ENCODE peak calls at places on chromosome 14, in nine cellular contexts. One of them, this sample, is unnamed.

GRCh38 chr14:34081576-34082136 is 130.8 kb upstream of the EGLN3 start:
- DNase-seq in testis: no peak
- DNase-seq in tibial nerve: no peak
- DNase-seq in A549: peak
- DNase-seq in Peyer's patch: no peak
- DNase-seq in H54: no peak
- DNase-seq in uterus: no peak
- DNase-seq in gastrocnemius medialis: peak
- DNase-seq in esophagus squamous epithelium: no peak
- DNase-seq in this sample: no peak

GRCh38 chr14:43894534-43894933 is 612.5 kb downstream of the FSCB start:
- DNase-seq in A549: peak
- DNase-seq in testis: no peak
- DNase-seq in H54: no peak
- DNase-seq in esophagus squamous epithelium: no peak
- DNase-seq in gastrocnemius medialis: no peak
- DNase-seq in uterus: no peak
- DNase-seq in Peyer's patch: no peak
- DNase-seq in tibial nerve: no peak
- DNase-seq in this sample: peak

GRCh38 chr14:103628684-103629502 is at the start of gene KLC1:
- DNase-seq in testis: peak
- DNase-seq in A549: peak
- DNase-seq in H54: peak
- DNase-seq in uterus: peak
- DNase-seq in esophagus squamous epithelium: no peak
- DNase-seq in Peyer's patch: peak
- DNase-seq in gastrocnemius medialis: peak
- DNase-seq in tibial nerve: peak
- DNase-seq in this sample: peak

GRCh38 chr14:81826080-81826479 is 292.4 kb upstream of the SEL1L start:
- DNase-seq in testis: no peak
- DNase-seq in H54: no peak
- DNase-seq in gastrocnemius medialis: no peak
- DNase-seq in uterus: no peak
- DNase-seq in tibial nerve: no peak
- DNase-seq in A549: no peak
- DNase-seq in Peyer's patch: no peak
- DNase-seq in esophagus squamous epithelium: no peak
- DNase-seq in this sample: no peak

GRCh38 chr14:32197919-32198318 is 3.9 kb upstream of the RNU6-7 start:
- DNase-seq in A549: no peak
- DNase-seq in esophagus squamous epithelium: no peak
- DNase-seq in gastrocnemius medialis: no peak
- DNase-seq in uterus: no peak
- DNase-seq in testis: no peak
- DNase-seq in tibial nerve: no peak
- DNase-seq in H54: no peak
- DNase-seq in Peyer's patch: no peak
- DNase-seq in this sample: no peak

GRCh38 chr14:69711471-69712216 is 55.3 kb upstream of the SRSF5 start:
- DNase-seq in gastrocnemius medialis: peak
- DNase-seq in A549: no peak
- DNase-seq in testis: no peak
- DNase-seq in H54: no peak
- DNase-seq in tibial nerve: no peak
- DNase-seq in uterus: no peak
- DNase-seq in Peyer's patch: no peak
- DNase-seq in esophagus squamous epithelium: no peak
- DNase-seq in this sample: no peak

GRCh38 chr14:78316711-78317110 is 146.5 kb downstream of the NRXN3 start:
- DNase-seq in esophagus squamous epithelium: no peak
- DNase-seq in gastrocnemius medialis: no peak
- DNase-seq in tibial nerve: peak
- DNase-seq in Peyer's patch: no peak
- DNase-seq in H54: no peak
- DNase-seq in uterus: no peak
- DNase-seq in testis: no peak
- DNase-seq in A549: no peak
- DNase-seq in this sample: peak

GRCh38 chr14:22046063-22046462 is 372.4 kb upstream of the OR4E1 start:
- DNase-seq in testis: no peak
- DNase-seq in esophagus squamous epithelium: no peak
- DNase-seq in gastrocnemius medialis: no peak
- DNase-seq in uterus: no peak
- DNase-seq in A549: no peak
- DNase-seq in H54: no peak
- DNase-seq in Peyer's patch: no peak
- DNase-seq in tibial nerve: no peak
- DNase-seq in this sample: no peak

GRCh38 chr14:90599748-90600507 is 203.1 kb downstream of the CALM1 start:
- DNase-seq in Peyer's patch: no peak
- DNase-seq in uterus: no peak
- DNase-seq in tibial nerve: no peak
- DNase-seq in testis: peak
- DNase-seq in A549: peak
- DNase-seq in H54: no peak
- DNase-seq in esophagus squamous epithelium: no peak
- DNase-seq in gastrocnemius medialis: no peak
- DNase-seq in this sample: no peak

GRCh38 chr14:31059152-31059924 is 33.2 kb upstream of the STRN3 start:
- DNase-seq in testis: peak
- DNase-seq in A549: peak
- DNase-seq in tibial nerve: peak
- DNase-seq in uterus: peak
- DNase-seq in Peyer's patch: no peak
- DNase-seq in esophagus squamous epithelium: no peak
- DNase-seq in gastrocnemius medialis: peak
- DNase-seq in H54: no peak
- DNase-seq in this sample: peak

GRCh38 chr14:95260537-95261440 is 58.9 kb downstream of the CLMN start:
- DNase-seq in H54: no peak
- DNase-seq in Peyer's patch: no peak
- DNase-seq in tibial nerve: no peak
- DNase-seq in uterus: no peak
- DNase-seq in testis: no peak
- DNase-seq in gastrocnemius medialis: no peak
- DNase-seq in esophagus squamous epithelium: no peak
- DNase-seq in A549: no peak
- DNase-seq in this sample: no peak

GRCh38 chr14:91221270-91221669 is 23.2 kb downstream of the GPR68 start:
- DNase-seq in Peyer's patch: no peak
- DNase-seq in esophagus squamous epithelium: no peak
- DNase-seq in testis: no peak
- DNase-seq in gastrocnemius medialis: no peak
- DNase-seq in uterus: no peak
- DNase-seq in tibial nerve: no peak
- DNase-seq in A549: no peak
- DNase-seq in H54: no peak
- DNase-seq in this sample: no peak

GRCh38 chr14:29521526-29522137 is 406.0 kb downstream of the PRKD1 start:
- DNase-seq in testis: peak
- DNase-seq in esophagus squamous epithelium: no peak
- DNase-seq in gastrocnemius medialis: no peak
- DNase-seq in uterus: no peak
- DNase-seq in Peyer's patch: no peak
- DNase-seq in A549: no peak
- DNase-seq in H54: no peak
- DNase-seq in tibial nerve: no peak
- DNase-seq in this sample: peak

DNA sequence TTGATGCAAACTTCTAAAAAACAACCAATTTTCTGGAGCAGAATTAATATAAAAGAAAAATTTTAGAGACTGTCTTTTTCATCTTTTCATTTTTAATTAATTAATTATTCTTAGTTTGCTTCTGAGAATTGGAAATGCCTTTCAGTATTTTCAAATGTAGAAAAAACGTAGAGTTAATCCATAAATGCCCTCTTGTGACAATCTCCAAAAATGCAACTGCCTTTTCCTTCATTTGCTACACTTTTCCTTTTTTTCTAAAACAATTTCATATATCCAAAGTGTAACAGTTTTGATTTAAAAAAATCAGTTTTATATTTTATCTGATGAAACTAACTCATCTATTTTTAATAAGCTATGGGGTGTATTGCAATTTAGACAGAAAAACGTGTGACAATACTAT is 409.3 kb downstream of the PRKD1 start:
- DNase-seq in testis: no peak
- DNase-seq in esophagus squamous epithelium: no peak
- DNase-seq in uterus: no peak
- DNase-seq in Peyer's patch: no peak
- DNase-seq in H54: no peak
- DNase-seq in tibial nerve: no peak
- DNase-seq in A549: no peak
- DNase-seq in gastrocnemius medialis: no peak
- DNase-seq in this sample: no peak
- TF ChIP-seq POLR2A in testis: no peak
- TF ChIP-seq POLR2A in esophagus squamous epithelium: no peak
- TF ChIP-seq POLR2A in uterus: no peak
- TF ChIP-seq POLR2A in Peyer's patch: no peak
- TF ChIP-seq POLR2A in H54: no peak
- TF ChIP-seq POLR2A in tibial nerve: no peak
- TF ChIP-seq POLR2A in A549: no peak
- TF ChIP-seq POLR2A in gastrocnemius medialis: no peak
- TF ChIP-seq POLR2A in this sample: no peak

DNA sequence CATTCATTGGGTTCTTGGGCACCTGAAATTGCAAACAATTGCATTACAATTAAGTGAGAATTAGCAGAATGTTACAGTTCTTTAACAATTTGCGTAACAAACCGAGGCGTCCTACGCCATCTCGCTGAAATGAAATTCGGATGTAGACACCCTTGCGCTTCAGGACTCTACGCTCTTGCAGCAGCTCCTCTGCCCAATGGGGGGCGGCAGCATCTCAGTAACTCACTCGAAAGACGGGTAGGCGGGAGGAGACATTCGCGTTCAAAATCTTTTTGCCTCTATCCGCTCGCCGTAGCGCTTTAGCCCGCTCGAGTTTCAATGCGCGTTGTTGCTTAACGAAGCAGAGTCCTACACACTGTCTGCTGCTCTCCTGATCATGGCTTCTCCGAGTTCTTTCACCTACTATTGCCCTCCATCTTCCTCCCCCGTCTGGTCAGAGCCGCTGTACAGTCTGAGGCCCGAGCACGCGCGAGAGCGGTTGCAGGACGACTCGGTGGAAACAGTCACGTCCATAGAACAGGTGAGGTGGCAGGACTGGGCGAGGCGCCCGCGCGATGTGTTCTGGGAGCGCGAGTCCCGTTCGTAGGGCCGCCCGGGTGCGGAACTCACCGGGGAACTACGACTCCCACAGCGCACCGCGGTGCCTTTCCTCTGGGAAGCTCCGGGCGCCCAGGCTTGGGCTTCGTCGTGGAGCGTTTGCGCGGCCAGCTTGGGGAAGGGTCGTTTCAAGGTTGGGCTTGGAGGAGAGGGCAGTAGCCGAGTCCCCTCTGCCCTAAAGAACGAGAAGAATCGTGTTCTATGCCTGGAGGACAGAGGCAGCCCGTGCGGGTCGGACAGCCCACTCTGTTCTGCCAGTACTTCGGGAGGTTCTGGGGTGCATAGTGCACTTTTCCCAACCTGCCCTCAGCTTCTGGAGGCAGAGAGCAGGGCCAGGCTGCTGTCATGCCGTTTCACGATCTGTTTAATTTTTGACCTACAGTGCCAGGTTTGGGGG is at the start of gene FNTB:
- DNase-seq in gastrocnemius medialis: peak
- DNase-seq in Peyer's patch: peak
- DNase-seq in A549: peak
- DNase-seq in tibial nerve: peak
- DNase-seq in uterus: peak
- DNase-seq in esophagus squamous epithelium: peak
- DNase-seq in testis: peak
- DNase-seq in H54: peak
- DNase-seq in this sample: peak
- TF ChIP-seq POLR2A in gastrocnemius medialis: peak
- TF ChIP-seq POLR2A in Peyer's patch: peak
- TF ChIP-seq POLR2A in A549: peak
- TF ChIP-seq POLR2A in tibial nerve: peak
- TF ChIP-seq POLR2A in uterus: peak
- TF ChIP-seq POLR2A in esophagus squamous epithelium: peak
- TF ChIP-seq POLR2A in testis: no peak
- TF ChIP-seq POLR2A in H54: peak
- TF ChIP-seq POLR2A in this sample: peak

GRCh38 chr14:36027354-36027753 is 149.2 kb downstream of the PTCSC3 start:
- DNase-seq in A549: no peak
- DNase-seq in esophagus squamous epithelium: no peak
- DNase-seq in tibial nerve: no peak
- DNase-seq in uterus: no peak
- DNase-seq in H54: no peak
- DNase-seq in Peyer's patch: no peak
- DNase-seq in gastrocnemius medialis: no peak
- DNase-seq in testis: no peak
- DNase-seq in this sample: no peak

GRCh38 chr14:36022765-36023415 is 153.6 kb downstream of the PTCSC3 start:
- DNase-seq in esophagus squamous epithelium: no peak
- DNase-seq in H54: no peak
- DNase-seq in uterus: no peak
- DNase-seq in testis: no peak
- DNase-seq in gastrocnemius medialis: no peak
- DNase-seq in A549: no peak
- DNase-seq in tibial nerve: no peak
- DNase-seq in Peyer's patch: no peak
- DNase-seq in this sample: no peak

GRCh38 chr14:36028218-36028617 is 148.3 kb downstream of the PTCSC3 start:
- DNase-seq in uterus: no peak
- DNase-seq in testis: no peak
- DNase-seq in gastrocnemius medialis: no peak
- DNase-seq in Peyer's patch: no peak
- DNase-seq in H54: no peak
- DNase-seq in tibial nerve: no peak
- DNase-seq in A549: peak
- DNase-seq in esophagus squamous epithelium: no peak
- DNase-seq in this sample: no peak

DNA sequence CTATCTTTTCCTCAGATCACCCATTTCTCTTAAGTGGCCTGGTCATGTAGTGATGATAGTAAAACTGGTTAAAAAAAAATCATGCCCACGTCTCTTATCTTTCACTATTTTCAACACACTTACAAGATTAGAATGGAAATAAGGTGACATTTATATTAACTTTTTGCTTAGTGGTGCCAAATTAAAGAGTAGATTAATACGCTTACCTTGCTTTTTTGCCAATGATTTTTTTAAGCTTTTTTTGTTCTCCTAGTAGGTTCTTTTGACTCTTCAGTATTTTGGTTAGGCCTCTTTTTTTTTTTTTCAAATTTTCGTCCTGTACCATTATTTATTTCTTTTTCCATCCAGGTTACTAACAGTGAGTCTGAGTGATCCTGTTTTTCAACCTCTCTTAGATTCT is 147.9 kb downstream of the PTCSC3 start:
- DNase-seq in uterus: no peak
- DNase-seq in esophagus squamous epithelium: no peak
- DNase-seq in tibial nerve: no peak
- DNase-seq in gastrocnemius medialis: no peak
- DNase-seq in Peyer's patch: no peak
- DNase-seq in A549: no peak
- DNase-seq in H54: no peak
- DNase-seq in testis: no peak
- DNase-seq in this sample: no peak
- TF ChIP-seq POLR2A in uterus: no peak
- TF ChIP-seq POLR2A in esophagus squamous epithelium: no peak
- TF ChIP-seq POLR2A in tibial nerve: no peak
- TF ChIP-seq POLR2A in gastrocnemius medialis: no peak
- TF ChIP-seq POLR2A in Peyer's patch: no peak
- TF ChIP-seq POLR2A in A549: no peak
- TF ChIP-seq POLR2A in H54: no peak
- TF ChIP-seq POLR2A in testis: no peak
- TF ChIP-seq POLR2A in this sample: no peak

GRCh38 chr14:24162083-24162482 is 1.0 kb downstream of the IRF9 start:
- DNase-seq in tibial nerve: no peak
- DNase-seq in H54: no peak
- DNase-seq in gastrocnemius medialis: no peak
- DNase-seq in Peyer's patch: no peak
- DNase-seq in uterus: no peak
- DNase-seq in testis: no peak
- DNase-seq in A549: no peak
- DNase-seq in esophagus squamous epithelium: no peak
- DNase-seq in this sample: peak
- TF ChIP-seq POLR2A in tibial nerve: no peak
- TF ChIP-seq POLR2A in H54: no peak
- TF ChIP-seq POLR2A in gastrocnemius medialis: no peak
- TF ChIP-seq POLR2A in Peyer's patch: no peak
- TF ChIP-seq POLR2A in uterus: no peak
- TF ChIP-seq POLR2A in testis: no peak
- TF ChIP-seq POLR2A in A549: no peak
- TF ChIP-seq POLR2A in esophagus squamous epithelium: no peak
- TF ChIP-seq POLR2A in this sample: no peak